ENCODE peak calls at places on chromosome 5, in ten cellular contexts. P, N, K, C, T, W, J, S, V and H are unnamed samples.

GRCh38 chr5:71529682-71530081 is 57.5 kb upstream of the MCCC2 start:
- DNase-seq in C (no peak), N (no peak), K (no peak), W (no peak), S (no peak), V (no peak), P (no peak), T (no peak), J (no peak), H (no peak)

GRCh38 chr5:65185468-65185867 is 296.3 kb downstream of the ADAMTS6 start:
- DNase-seq in J (no peak), C (no peak), V (no peak), W (no peak), S (no peak), T (no peak), N (no peak), K (no peak), P (no peak), H (no peak)

GRCh38 chr5:154285661-154286408 is 95.3 kb downstream of the GALNT10 start:
- DNase-seq in C (no peak), V (no peak), S (peak; percentile 67), J (peak; percentile 26), P (no peak), K (no peak), N (no peak), W (no peak), T (no peak), H (peak; percentile 59)

GRCh38 chr5:142013734-142014495 is 1.1 kb upstream of the GNPDA1 start:
- DNase-seq in J (no peak), T (no peak), K (no peak), C (no peak), P (peak; percentile 37), S (peak; percentile 55), N (no peak), V (peak; percentile 46), W (no peak), H (peak; percentile 62)

GRCh38 chr5:142636093-142636492 is 49.8 kb downstream of the FGF1 start:
- DNase-seq in V (no peak), J (no peak), K (no peak), T (no peak), C (no peak), W (no peak), N (no peak), S (no peak), P (no peak), H (no peak)

GRCh38 chr5:57307516-57307915 is 133.7 kb downstream of the GPBP1 start:
- DNase-seq in P (no peak), W (no peak), J (no peak), T (no peak), N (no peak), V (no peak), K (no peak), C (no peak), S (no peak), H (no peak)

GRCh38 chr5:77486344-77486962 is 5.7 kb downstream of the WDR41 start:
- DNase-seq in S (no peak), P (no peak), W (no peak), C (no peak), K (no peak), N (no peak), T (no peak), V (peak; percentile 80), J (no peak), H (no peak)

GRCh38 chr5:111859031-111859430 is 102.0 kb upstream of the NREP start:
- DNase-seq in V (peak; percentile 71), C (no peak), S (peak; percentile 73), W (no peak), J (no peak), P (no peak), N (no peak), T (no peak), K (no peak), H (no peak)

GRCh38 chr5:133612021-133612860 is at the start of gene FSTL4:
- DNase-seq in V (no peak), W (peak; percentile 11), C (no peak), S (no peak), K (peak; percentile 15), T (peak; percentile 42), P (no peak), J (peak; percentile 69), N (no peak), H (no peak)

GRCh38 chr5:153619706-153620105 is 129.2 kb downstream of the GRIA1 start:
- DNase-seq in V (peak; percentile 62), S (peak; percentile 48), C (no peak), W (no peak), P (no peak), N (no peak), J (no peak), T (no peak), K (no peak), H (peak; percentile 86)

GRCh38 chr5:178642351-178642909 is 15.6 kb upstream of the CLK4 start:
- DNase-seq in P (no peak), W (no peak), N (no peak), V (peak; percentile 68), C (no peak), J (peak; percentile 38), K (no peak), T (no peak), S (peak; percentile 92), H (peak; percentile 54)